ENCODE peak calls at places on chromosomes 4 and X, in five cellular contexts. I is right atrium auricular region; K is CD8-positive, alpha-beta memory T cell; Y is fibroblast of mammary gland; M is left ventricle myocardium inferior. L is an unnamed sample.

GRCh38 chr4:2366252-2367192 is 51.9 kb downstream of the ZFYVE28 start:
- DNase-seq in I (no peak), K (no peak), Y (no peak), M (no peak), L (no peak)

GRCh38 chr4:15513545-15513944 is 43.9 kb downstream of the CC2D2A start:
- DNase-seq in I (no peak), K (no peak), Y (peak), M (no peak), L (no peak)

GRCh38 chrX:41250867-41251266 is 83.1 kb upstream of the DDX3X start:
- DNase-seq in I (no peak), K (no peak), Y (no peak), M (no peak), L (no peak)

GRCh38 chrX:9842541-9842940 is 56.3 kb downstream of the SHROOM2 start:
- DNase-seq in I (no peak), K (no peak), Y (no peak), M (no peak), L (no peak)

GRCh38 chrX:38841766-38842165 is 40.5 kb downstream of the MID1IP1 start:
- DNase-seq in I (no peak), K (no peak), Y (no peak), M (no peak), L (no peak)

GRCh38 chr4:111602848-111603247 is 542.4 kb upstream of the FAM241A start:
- DNase-seq in I (no peak), K (no peak), Y (peak), M (no peak), L (no peak)

GRCh38 chr4:5361968-5362367 is 310.7 kb downstream of the STK32B start:
- DNase-seq in I (no peak), K (no peak), Y (peak), M (no peak), L (no peak)

GRCh38 chr4:112931001-112931400 is 118.5 kb upstream of the ANK2 start:
- DNase-seq in I (no peak), K (no peak), Y (no peak), M (no peak), L (no peak)

GRCh38 chrX:122625821-122626220 is 558.3 kb upstream of the GRIA3 start:
- DNase-seq in I (no peak), K (no peak), Y (peak), M (no peak), L (no peak)

GRCh38 chrX:48648299-48648698 is 35.3 kb upstream of the WAS start:
- DNase-seq in I (peak), K (peak), Y (peak), M (peak), L (peak)

GRCh38 chrX:1358793-1359476 is 22.4 kb downstream of the IL3RA start:
- DNase-seq in I (no peak), K (no peak), Y (no peak), M (no peak), L (no peak)

GRCh38 chr4:16067515-16067914 is 16.3 kb downstream of the PROM1 start:
- DNase-seq in I (no peak), K (no peak), Y (peak), M (no peak), L (no peak)

GRCh38 chr4:20916106-20916505 is 215.8 kb downstream of the PACRGL start:
- DNase-seq in I (no peak), K (peak), Y (no peak), M (no peak), L (no peak)

GRCh38 chr4:3244747-3245146 is 4.2 kb upstream of the MSANTD1 start:
- DNase-seq in I (no peak), K (no peak), Y (no peak), M (no peak), L (no peak)

GRCh38 chr4:101136373-101137370 is 210.7 kb downstream of the PPP3CA start:
- DNase-seq in I (no peak), K (no peak), Y (no peak), M (no peak), L (no peak)

GRCh38 chr4:9146967-9147366 is 23.2 kb upstream of the FAM90A26 start:
- DNase-seq in I (no peak), K (no peak), Y (no peak), M (no peak), L (no peak)

GRCh38 chrX:45622538-45622937 is 421.9 kb upstream of the DIPK2B start:
- DNase-seq in I (no peak), K (no peak), Y (peak), M (no peak), L (no peak)

GRCh38 chr4:78057135-78057599 is at the start of gene FRAS1:
- DNase-seq in I (no peak), K (no peak), Y (peak), M (peak), L (no peak)

GRCh38 chr4:73679836-73680235 is 59.6 kb upstream of the RASSF6 start:
- DNase-seq in I (no peak), K (no peak), Y (peak), M (no peak), L (no peak)

GRCh38 chr4:154406022-154406835 is 85.4 kb downstream of the DCHS2 start:
- DNase-seq in I (no peak), K (no peak), Y (no peak), M (no peak), L (no peak)

GRCh38 chr4:163892417-163892816 is 397.9 kb downstream of the TMA16 start:
- DNase-seq in I (no peak), K (no peak), Y (no peak), M (no peak), L (no peak)

GRCh38 chr4:173492315-173492714 is 37.7 kb downstream of the HAND2 start:
- DNase-seq in I (no peak), K (no peak), Y (no peak), M (no peak), L (no peak)

GRCh38 chr4:111618908-111619307 is 526.3 kb upstream of the FAM241A start:
- DNase-seq in I (no peak), K (no peak), Y (peak), M (no peak), L (no peak)

GRCh38 chr4:154030747-154031146 is 241.9 kb upstream of the SFRP2 start:
- DNase-seq in I (no peak), K (no peak), Y (peak), M (no peak), L (no peak)

GRCh38 chr4:140928880-140929279 is 172.7 kb upstream of the TBC1D9 start:
- DNase-seq in I (no peak), K (no peak), Y (peak), M (no peak), L (peak)

GRCh38 chr4:142528433-142528832 is 317.7 kb downstream of the INPP4B start:
- DNase-seq in I (no peak), K (no peak), Y (peak), M (no peak), L (no peak)

GRCh38 chr4:142446965-142447474 is 399.1 kb downstream of the INPP4B start:
- DNase-seq in I (no peak), K (no peak), Y (no peak), M (no peak), L (no peak)

GRCh38 chr4:139528377-139529005 is 27.5 kb downstream of the SETD7 start:
- DNase-seq in I (peak), K (peak), Y (peak), M (peak), L (no peak)

GRCh38 chrX:133373366-133374079 is 41.8 kb downstream of the GPC4 start:
- DNase-seq in I (no peak), K (no peak), Y (no peak), M (no peak), L (no peak)

GRCh38 chr4:75985116-75985515 is 5.6 kb downstream of the SDAD1 start:
- DNase-seq in I (no peak), K (no peak), Y (peak), M (no peak), L (no peak)

GRCh38 chr4:121122661-121123060 is 41.5 kb downstream of the TNIP3 start:
- DNase-seq in I (no peak), K (no peak), Y (no peak), M (no peak), L (no peak)

GRCh38 chr4:142265536-142265935 is 580.6 kb downstream of the INPP4B start:
- DNase-seq in I (no peak), K (no peak), Y (peak), M (no peak), L (no peak)

GRCh38 chr4:183100827-183101226 is 1.8 kb downstream of the WWC2 start:
- DNase-seq in I (no peak), K (no peak), Y (no peak), M (no peak), L (no peak)

GRCh38 chrX:140343226-140343873 is 161.5 kb downstream of the SOX3 start:
- DNase-seq in I (no peak), K (no peak), Y (no peak), M (no peak), L (no peak)

GRCh38 chrX:115582871-115583729 is 22.1 kb downstream of the PLS3 start:
- DNase-seq in I (no peak), K (no peak), Y (peak), M (no peak), L (no peak)

GRCh38 chrX:136780738-136781137 is at the start of gene ARHGEF6:
- DNase-seq in I (no peak), K (peak), Y (no peak), M (no peak), L (no peak)

GRCh38 chrX:69082753-69083150 is 82.5 kb downstream of the PJA1 start:
- DNase-seq in I (no peak), K (no peak), Y (no peak), M (no peak), L (no peak)

GRCh38 chrX:51459125-51459524 is 37.3 kb downstream of the NUDT11 start:
- DNase-seq in I (no peak), K (no peak), Y (peak), M (no peak), L (no peak)

GRCh38 chr4:52876063-52876462 is 13.9 kb downstream of the RASL11B start:
- DNase-seq in I (no peak), K (no peak), Y (no peak), M (no peak), L (no peak)

GRCh38 chr4:52877006-52877405 is 14.9 kb downstream of the RASL11B start:
- DNase-seq in I (no peak), K (no peak), Y (no peak), M (peak), L (no peak)

GRCh38 chr4:52874948-52875347 is 12.8 kb downstream of the RASL11B start:
- DNase-seq in I (no peak), K (no peak), Y (no peak), M (no peak), L (no peak)

GRCh38 chr4:52873191-52873590 is 11.1 kb downstream of the RASL11B start:
- DNase-seq in I (no peak), K (no peak), Y (no peak), M (no peak), L (no peak)

GRCh38 chr4:52873861-52874343 is 11.8 kb downstream of the RASL11B start:
- DNase-seq in I (no peak), K (no peak), Y (no peak), M (no peak), L (no peak)
- H3K4me3 ChIP-seq in I (no peak), K (no peak), Y (no peak), M (peak), L (no peak)

DNA sequence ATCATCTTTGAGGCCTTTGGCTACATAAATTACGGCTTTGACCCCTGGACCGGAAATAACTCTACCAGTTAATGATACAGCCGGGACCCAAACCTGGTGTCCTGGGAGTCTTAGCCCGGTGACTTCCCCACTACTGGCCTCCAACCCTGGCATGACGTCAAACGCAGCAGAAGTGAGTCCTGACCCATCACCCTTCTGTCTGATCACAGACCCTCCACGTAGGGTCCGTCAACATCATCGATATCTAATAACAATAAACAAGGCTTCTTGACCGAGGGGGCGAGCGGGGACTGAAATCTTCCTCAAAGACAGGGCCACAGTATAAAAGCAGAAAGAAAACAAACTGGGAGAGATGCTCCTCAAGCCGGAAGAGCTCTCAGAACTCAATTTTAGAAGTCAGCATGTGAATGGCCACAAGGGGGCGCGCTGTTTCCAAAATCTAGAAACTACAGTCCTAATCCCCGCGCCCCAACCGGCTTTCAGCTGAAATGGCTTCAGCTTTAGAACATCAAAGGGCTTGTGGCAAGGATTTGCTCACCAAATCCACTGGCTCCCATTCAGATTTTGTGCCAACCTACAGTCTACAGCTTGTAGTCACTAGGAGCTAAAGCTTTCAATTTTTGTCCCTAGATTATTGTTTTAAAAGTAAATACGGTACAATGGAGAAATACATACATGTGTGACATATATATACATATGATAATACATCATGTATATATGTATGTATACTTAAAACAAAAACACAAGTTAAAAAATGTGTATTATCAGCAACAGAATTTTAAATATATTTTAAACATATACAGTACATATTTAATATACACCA is 46.4 kb upstream of the ENPP6 start:
- DNase-seq in I (peak), K (peak), Y (peak), M (peak), L (peak)
- H3K4me3 ChIP-seq in I (no peak), K (no peak), Y (no peak), M (no peak), L (no peak)

GRCh38 chr4:726235-726787 is 20.7 kb downstream of the PCGF3 start:
- DNase-seq in I (no peak), K (no peak), Y (peak), M (no peak), L (no peak)
- H3K4me3 ChIP-seq in I (no peak), K (no peak), Y (no peak), M (no peak), L (no peak)

DNA sequence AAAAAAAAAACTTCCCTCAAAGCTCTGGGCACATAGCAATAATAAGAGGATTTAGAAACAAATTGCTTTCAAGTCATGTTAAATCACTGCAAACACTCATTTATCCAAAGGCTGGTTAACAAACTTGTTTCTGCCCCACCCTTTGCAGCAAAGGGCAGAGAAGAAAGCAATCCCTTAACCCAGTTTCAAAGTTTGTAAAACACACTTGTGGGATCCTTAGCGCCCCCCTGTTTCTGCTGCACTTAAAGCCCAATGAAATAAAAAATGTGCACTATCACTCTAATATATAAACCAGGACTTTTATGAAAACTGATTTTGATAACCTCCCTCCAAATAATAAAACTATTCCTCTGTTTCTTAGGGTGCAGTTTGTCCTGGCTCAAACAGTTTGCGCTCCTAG is 3.3 kb upstream of the PCDH10 start:
- DNase-seq in I (no peak), K (no peak), Y (no peak), M (no peak), L (no peak)
- H3K4me3 ChIP-seq in I (no peak), K (no peak), Y (no peak), M (no peak), L (peak)

DNA sequence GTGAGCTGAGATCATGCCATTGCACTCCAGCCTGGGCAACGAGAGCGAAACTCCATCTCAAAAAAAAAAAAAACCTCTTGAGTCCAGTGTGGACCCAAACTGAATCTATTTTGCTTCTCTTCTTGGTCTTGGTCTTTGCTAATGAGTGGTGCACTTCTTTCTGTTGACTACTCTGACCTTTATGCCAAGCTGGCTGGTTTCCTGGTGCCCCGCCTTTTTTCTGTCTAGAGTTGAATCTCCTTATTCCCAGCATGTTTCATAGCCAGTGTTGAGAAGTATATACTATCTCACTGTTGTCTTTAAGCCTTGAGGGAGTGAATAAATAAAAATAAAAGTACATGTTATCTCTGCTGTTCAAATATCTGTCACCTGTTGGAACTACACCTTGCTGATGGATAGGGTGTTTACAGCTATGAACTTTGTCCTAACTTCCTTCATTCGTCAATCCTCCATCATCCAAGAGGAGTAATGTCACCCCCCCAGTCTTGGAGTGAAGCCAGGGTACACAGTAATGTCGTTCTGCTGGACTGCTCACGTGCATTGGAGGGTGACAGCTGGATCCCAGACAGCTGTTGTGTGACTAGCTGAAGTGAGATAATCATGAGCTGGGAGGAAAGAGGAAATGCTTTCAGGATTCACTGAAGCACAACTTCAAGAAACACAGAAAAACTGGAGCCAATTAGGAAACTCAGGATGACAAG is 99.3 kb upstream of the PRKG2 start:
- DNase-seq in I (peak), K (no peak), Y (peak), M (peak), L (no peak)
- H3K4me3 ChIP-seq in I (no peak), K (no peak), Y (no peak), M (no peak), L (no peak)

GRCh38 chrX:13664026-13664425 is 11.1 kb downstream of the TCEANC start:
- DNase-seq in I (no peak), K (no peak), Y (no peak), M (no peak), L (no peak)

GRCh38 chrX:13658602-13659001 is 5.7 kb downstream of the TCEANC start:
- DNase-seq in I (no peak), K (peak), Y (peak), M (no peak), L (no peak)

GRCh38 chrX:13661735-13662536 is 9.0 kb downstream of the TCEANC start:
- DNase-seq in I (no peak), K (no peak), Y (no peak), M (no peak), L (no peak)

GRCh38 chrX:13659057-13659456 is 6.1 kb downstream of the TCEANC start:
- DNase-seq in I (no peak), K (no peak), Y (peak), M (no peak), L (no peak)

GRCh38 chrX:13662537-13662841 is 9.5 kb downstream of the TCEANC start:
- DNase-seq in I (no peak), K (no peak), Y (peak), M (no peak), L (no peak)
- H3K4me3 ChIP-seq in I (no peak), K (no peak), Y (peak), M (no peak), L (peak)

GRCh38 chr4:46081211-46081610 is 42.6 kb downstream of the GABRG1 start:
- DNase-seq in I (no peak), K (no peak), Y (no peak), M (no peak), L (no peak)
- H3K4me3 ChIP-seq in I (no peak), K (no peak), Y (no peak), M (no peak), L (no peak)

L was measured in tibial artery.